ENCODE peak calls at places on chromosomes 7 and 10, in six cellular contexts. One of them, this sample, is unnamed.

GRCh38 chr10:105837951-105838350 is 1196.9 kb downstream of the SORCS3 start:
- DNase-seq in transverse colon: no peak
- DNase-seq in cardiac fibroblast: peak
- DNase-seq in RWPE2: no peak
- DNase-seq in PC-3: peak
- DNase-seq in fibroblast of lung: peak
- DNase-seq in this sample: no peak

GRCh38 chr7:128155100-128155763 is 85.8 kb upstream of the LEP start:
- DNase-seq in transverse colon: no peak
- DNase-seq in cardiac fibroblast: no peak
- DNase-seq in RWPE2: no peak
- DNase-seq in PC-3: no peak
- DNase-seq in fibroblast of lung: no peak
- DNase-seq in this sample: no peak

GRCh38 chr7:16695621-16696237 is 49.7 kb downstream of the BZW2 start:
- DNase-seq in transverse colon: peak
- DNase-seq in cardiac fibroblast: peak
- DNase-seq in RWPE2: no peak
- DNase-seq in PC-3: peak
- DNase-seq in fibroblast of lung: peak
- DNase-seq in this sample: peak

GRCh38 chr10:70115948-70116682 is 16.5 kb downstream of the AIFM2 start:
- DNase-seq in transverse colon: peak
- DNase-seq in cardiac fibroblast: peak
- DNase-seq in RWPE2: no peak
- DNase-seq in PC-3: peak
- DNase-seq in fibroblast of lung: peak
- DNase-seq in this sample: peak

GRCh38 chr10:28962768-28963167 is 285.4 kb downstream of the BAMBI start:
- DNase-seq in transverse colon: no peak
- DNase-seq in cardiac fibroblast: no peak
- DNase-seq in RWPE2: no peak
- DNase-seq in PC-3: no peak
- DNase-seq in fibroblast of lung: no peak
- DNase-seq in this sample: no peak

GRCh38 chr10:67812007-67812406 is 26.0 kb downstream of the DNAJC12 start:
- DNase-seq in transverse colon: peak
- DNase-seq in cardiac fibroblast: no peak
- DNase-seq in RWPE2: no peak
- DNase-seq in PC-3: no peak
- DNase-seq in fibroblast of lung: no peak
- DNase-seq in this sample: no peak

GRCh38 chr7:479115-479947 is 40.3 kb downstream of the PDGFA start:
- DNase-seq in transverse colon: no peak
- DNase-seq in cardiac fibroblast: no peak
- DNase-seq in RWPE2: peak
- DNase-seq in PC-3: no peak
- DNase-seq in fibroblast of lung: no peak
- DNase-seq in this sample: peak

GRCh38 chr7:34567906-34568305 is 90.1 kb upstream of the NPSR1 start:
- DNase-seq in transverse colon: no peak
- DNase-seq in cardiac fibroblast: no peak
- DNase-seq in RWPE2: no peak
- DNase-seq in PC-3: no peak
- DNase-seq in fibroblast of lung: no peak
- DNase-seq in this sample: no peak

GRCh38 chr7:105689093-105689819 is 108.0 kb upstream of the EFCAB10 start:
- DNase-seq in transverse colon: no peak
- DNase-seq in cardiac fibroblast: no peak
- DNase-seq in RWPE2: no peak
- DNase-seq in PC-3: no peak
- DNase-seq in fibroblast of lung: no peak
- DNase-seq in this sample: no peak

DNA sequence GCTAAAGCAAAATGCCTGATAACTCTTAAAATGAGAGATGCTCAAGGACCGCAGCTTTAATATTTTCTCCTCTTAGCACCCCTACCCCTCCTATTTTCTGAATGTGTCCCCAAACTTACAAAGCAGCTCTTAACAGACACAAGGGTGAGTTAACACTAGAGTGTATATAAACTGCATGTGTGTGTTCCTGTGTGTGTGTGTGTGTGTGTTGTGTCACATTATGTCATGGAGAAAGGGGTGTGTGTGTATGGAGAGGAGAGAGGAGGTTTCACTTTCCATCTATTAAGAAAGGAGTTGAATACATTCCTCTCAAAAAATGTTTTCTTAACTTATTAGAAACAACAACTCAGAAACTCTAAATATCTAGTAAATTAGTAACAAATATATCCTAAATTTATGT is 1.2 kb downstream of the PTN start:
- DNase-seq in transverse colon: no peak
- DNase-seq in cardiac fibroblast: peak
- DNase-seq in RWPE2: no peak
- DNase-seq in PC-3: no peak
- DNase-seq in fibroblast of lung: peak
- DNase-seq in this sample: peak
- H3K4me3 ChIP-seq in transverse colon: peak
- H3K4me3 ChIP-seq in cardiac fibroblast: no peak
- H3K4me3 ChIP-seq in RWPE2: no peak
- H3K4me3 ChIP-seq in PC-3: no peak
- H3K4me3 ChIP-seq in fibroblast of lung: peak
- H3K4me3 ChIP-seq in this sample: no peak

GRCh38 chr7:12490105-12490688 is 80.3 kb upstream of the SCIN start:
- DNase-seq in transverse colon: no peak
- DNase-seq in cardiac fibroblast: peak
- DNase-seq in RWPE2: no peak
- DNase-seq in PC-3: peak
- DNase-seq in fibroblast of lung: peak
- DNase-seq in this sample: peak
- TF ChIP-seq CTCF in transverse colon: peak
- TF ChIP-seq CTCF in cardiac fibroblast: peak
- TF ChIP-seq CTCF in RWPE2: peak
- TF ChIP-seq CTCF in PC-3: peak
- TF ChIP-seq CTCF in fibroblast of lung: peak
- TF ChIP-seq CTCF in this sample: peak

DNA sequence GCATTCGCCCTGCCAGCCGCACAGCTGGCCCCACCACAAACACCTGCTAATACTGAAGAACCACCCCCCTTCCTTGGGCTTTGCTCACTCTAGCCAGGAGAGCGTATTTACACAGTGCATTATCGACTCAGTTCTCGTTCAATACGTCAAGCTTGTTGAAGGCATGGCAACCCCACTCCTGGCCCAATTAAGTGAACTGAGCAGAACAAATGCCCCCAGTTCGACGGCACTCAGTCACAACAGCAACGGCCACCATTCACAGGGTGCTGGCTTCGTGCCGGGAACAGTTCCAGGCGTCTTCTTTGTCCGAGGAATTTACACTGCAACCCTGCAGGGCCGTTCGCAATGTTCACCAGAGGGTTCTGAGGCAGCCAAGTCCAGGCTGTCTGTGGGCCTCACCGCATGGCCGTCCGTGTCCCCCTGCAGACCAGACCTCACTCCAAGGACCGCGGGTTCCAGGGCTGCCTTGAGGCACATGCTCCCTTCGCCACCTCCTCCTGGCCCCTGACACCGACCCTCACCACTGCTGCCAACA is 175.3 kb downstream of the DIP2C start:
- DNase-seq in transverse colon: no peak
- DNase-seq in cardiac fibroblast: no peak
- DNase-seq in RWPE2: no peak
- DNase-seq in PC-3: no peak
- DNase-seq in fibroblast of lung: no peak
- DNase-seq in this sample: no peak
- H3K4me3 ChIP-seq in transverse colon: no peak
- H3K4me3 ChIP-seq in cardiac fibroblast: no peak
- H3K4me3 ChIP-seq in RWPE2: no peak
- H3K4me3 ChIP-seq in PC-3: no peak
- H3K4me3 ChIP-seq in fibroblast of lung: no peak
- H3K4me3 ChIP-seq in this sample: no peak

GRCh38 chr10:93815304-93816091 is 57.8 kb downstream of the LGI1 start:
- DNase-seq in transverse colon: no peak
- DNase-seq in cardiac fibroblast: no peak
- DNase-seq in RWPE2: no peak
- DNase-seq in PC-3: peak
- DNase-seq in fibroblast of lung: no peak
- DNase-seq in this sample: peak

GRCh38 chr10:93816123-93816747 is 58.5 kb downstream of the LGI1 start:
- DNase-seq in transverse colon: peak
- DNase-seq in cardiac fibroblast: peak
- DNase-seq in RWPE2: no peak
- DNase-seq in PC-3: peak
- DNase-seq in fibroblast of lung: peak
- DNase-seq in this sample: peak

GRCh38 chr10:93820434-93820833 is 62.7 kb downstream of the LGI1 start:
- DNase-seq in transverse colon: no peak
- DNase-seq in cardiac fibroblast: peak
- DNase-seq in RWPE2: no peak
- DNase-seq in PC-3: peak
- DNase-seq in fibroblast of lung: no peak
- DNase-seq in this sample: peak

GRCh38 chr10:93819520-93819919 is 61.8 kb downstream of the LGI1 start:
- DNase-seq in transverse colon: no peak
- DNase-seq in cardiac fibroblast: no peak
- DNase-seq in RWPE2: no peak
- DNase-seq in PC-3: no peak
- DNase-seq in fibroblast of lung: no peak
- DNase-seq in this sample: no peak

DNA sequence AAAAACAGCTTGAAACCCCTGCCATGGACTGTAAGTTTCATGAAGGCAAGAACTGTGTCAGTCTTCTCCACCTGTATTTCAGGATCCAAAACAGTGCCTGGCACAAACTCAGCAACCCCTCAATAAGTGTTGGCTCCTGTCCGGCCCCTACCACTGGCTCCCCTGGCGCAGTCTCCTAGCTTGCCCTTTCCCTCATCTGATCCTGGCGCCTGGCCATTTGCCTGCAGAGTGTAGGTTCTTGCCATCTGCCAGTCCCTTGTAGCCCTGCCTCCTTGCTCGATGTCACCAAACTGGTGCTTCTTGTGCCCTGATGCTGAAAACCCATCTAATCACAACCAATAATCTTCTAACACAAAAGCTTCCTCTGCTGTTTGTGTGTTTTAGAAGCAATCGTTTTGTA is 60.4 kb downstream of the LGI1 start:
- DNase-seq in transverse colon: no peak
- DNase-seq in cardiac fibroblast: no peak
- DNase-seq in RWPE2: no peak
- DNase-seq in PC-3: no peak
- DNase-seq in fibroblast of lung: no peak
- DNase-seq in this sample: no peak
- TF ChIP-seq CTCF in transverse colon: no peak
- TF ChIP-seq CTCF in cardiac fibroblast: no peak
- TF ChIP-seq CTCF in RWPE2: no peak
- TF ChIP-seq CTCF in PC-3: no peak
- TF ChIP-seq CTCF in fibroblast of lung: no peak
- TF ChIP-seq CTCF in this sample: no peak

GRCh38 chr10:3196971-3197353 is 24.4 kb upstream of the PITRM1 start:
- DNase-seq in transverse colon: no peak
- DNase-seq in cardiac fibroblast: no peak
- DNase-seq in RWPE2: no peak
- DNase-seq in PC-3: no peak
- DNase-seq in fibroblast of lung: no peak
- DNase-seq in this sample: no peak
- H3K4me3 ChIP-seq in transverse colon: no peak
- H3K4me3 ChIP-seq in cardiac fibroblast: peak
- H3K4me3 ChIP-seq in RWPE2: no peak
- H3K4me3 ChIP-seq in PC-3: no peak
- H3K4me3 ChIP-seq in fibroblast of lung: peak
- H3K4me3 ChIP-seq in this sample: peak

GRCh38 chr10:112209534-112210200 is 26.1 kb upstream of the GPAM start:
- DNase-seq in transverse colon: no peak
- DNase-seq in cardiac fibroblast: peak
- DNase-seq in RWPE2: no peak
- DNase-seq in PC-3: no peak
- DNase-seq in fibroblast of lung: no peak
- DNase-seq in this sample: peak
- TF ChIP-seq CTCF in transverse colon: no peak
- TF ChIP-seq CTCF in cardiac fibroblast: no peak
- TF ChIP-seq CTCF in RWPE2: no peak
- TF ChIP-seq CTCF in PC-3: no peak
- TF ChIP-seq CTCF in fibroblast of lung: no peak
- TF ChIP-seq CTCF in this sample: no peak

This sample was measured in fibroblast of villous mesenchyme.